ENCODE peak calls at places on chromosomes 12 and 14, in six cellular contexts. D, V, C, U, J and I are unnamed samples.

GRCh38 chr14:99568567-99569560 is 35.1 kb downstream of the CCDC85C start:
- DNase-seq in D (no peak), V (peak), C (no peak), U (no peak), J (no peak), I (no peak)

GRCh38 chr12:93229494-93230310 is 148.0 kb upstream of the NUDT4 start:
- DNase-seq in D (no peak), V (peak), C (no peak), U (no peak), J (no peak), I (no peak)

GRCh38 chr14:42228611-42229010 is 621.9 kb downstream of the LRFN5 start:
- DNase-seq in D (no peak), V (no peak), C (no peak), U (no peak), J (no peak), I (no peak)

GRCh38 chr12:67339530-67339929 is 70.4 kb downstream of the CAND1 start:
- DNase-seq in D (no peak), V (no peak), C (no peak), U (no peak), J (no peak), I (no peak)

GRCh38 chr14:104743461-104744380 is 9.2 kb upstream of the SIVA1 start:
- DNase-seq in D (no peak), V (peak), C (no peak), U (no peak), J (no peak), I (no peak)

GRCh38 chr12:108801736-108802665 is 55.4 kb downstream of the SSH1 start:
- DNase-seq in D (no peak), V (peak), C (no peak), U (peak), J (no peak), I (no peak)

GRCh38 chr12:51393676-51394545 is 2.7 kb upstream of the GALNT6 start:
- DNase-seq in D (no peak), V (peak), C (no peak), U (no peak), J (peak), I (no peak)

GRCh38 chr14:104965561-104966231 is 12.5 kb downstream of the AHNAK2 start:
- DNase-seq in D (no peak), V (no peak), C (no peak), U (peak), J (no peak), I (no peak)

GRCh38 chr14:64703393-64704144 is 655 bp upstream of the PLEKHG3 start:
- DNase-seq in D (no peak), V (peak), C (no peak), U (no peak), J (peak), I (no peak)

GRCh38 chr12:15982071-15982470 is 70.9 kb downstream of the DERA start:
- DNase-seq in D (no peak), V (peak), C (no peak), U (no peak), J (no peak), I (no peak)

GRCh38 chr12:93054021-93054420 is 124.9 kb upstream of the EEA1 start:
- DNase-seq in D (no peak), V (no peak), C (no peak), U (no peak), J (no peak), I (no peak)

GRCh38 chr12:119005085-119005484 is 23.7 kb downstream of the SRRM4 start:
- DNase-seq in D (no peak), V (no peak), C (no peak), U (no peak), J (no peak), I (no peak)

GRCh38 chr12:76329163-76329562 is 19.1 kb downstream of the BBS10 start:
- DNase-seq in D (no peak), V (peak), C (no peak), U (no peak), J (no peak), I (no peak)

GRCh38 chr12:94649349-94650142 is 811 bp downstream of the TMCC3 start:
- DNase-seq in D (no peak), V (peak), C (peak), U (peak), J (peak), I (peak)

GRCh38 chr12:55446334-55446733 is 2.5 kb downstream of the OR6C2 start:
- DNase-seq in D (no peak), V (no peak), C (no peak), U (no peak), J (no peak), I (no peak)

GRCh38 chr14:89489796-89490506 is 72.9 kb upstream of the FOXN3 start:
- DNase-seq in D (no peak), V (peak), C (no peak), U (no peak), J (no peak), I (no peak)

GRCh38 chr14:60349663-60350365 is 100.8 kb downstream of the PPM1A start:
- DNase-seq in D (no peak), V (peak), C (no peak), U (no peak), J (no peak), I (peak)

GRCh38 chr14:33917664-33918063 is 33.2 kb downstream of the EGLN3 start:
- DNase-seq in D (no peak), V (no peak), C (no peak), U (no peak), J (no peak), I (no peak)

GRCh38 chr12:67270622-67271021 is 1.5 kb downstream of the CAND1 start:
- DNase-seq in D (no peak), V (no peak), C (no peak), U (no peak), J (no peak), I (no peak)

GRCh38 chr12:92546826-92547348 is 155.9 kb upstream of the PLEKHG7 start:
- DNase-seq in D (no peak), V (no peak), C (no peak), U (no peak), J (no peak), I (no peak)

GRCh38 chr14:49863483-49864262 is 11.1 kb upstream of the NEMF start:
- DNase-seq in D (no peak), V (peak), C (no peak), U (no peak), J (no peak), I (no peak)

GRCh38 chr12:82015623-82016347 is 256.6 kb upstream of the PPFIA2 start:
- DNase-seq in D (no peak), V (no peak), C (no peak), U (no peak), J (no peak), I (no peak)

GRCh38 chr12:79557690-79558315 is 133.0 kb downstream of the PAWR start:
- DNase-seq in D (no peak), V (peak), C (no peak), U (no peak), J (no peak), I (no peak)